ENCODE peak calls at places on chromosomes 1 and 21, in eight cellular contexts. S, Z, D, Y, K, M, I and H are unnamed samples.

GRCh38 chr1:246791303-246791918 is 67.2 kb downstream of the SCCPDH start:
- DNase-seq in S (no peak), Z (no peak), D (no peak), Y (no peak), K (no peak), M (no peak), I (no peak), H (no peak)

GRCh38 chr21:17925900-17926299 is 106.7 kb upstream of the C21orf91 start:
- DNase-seq in S (peak; percentile 26), Z (no peak), D (peak; percentile 35), Y (no peak), K (no peak), M (no peak), I (peak; percentile 19), H (no peak)

GRCh38 chr1:93680121-93681094 is 1.2 kb downstream of the BCAR3 start:
- DNase-seq in S (peak; percentile 82), Z (peak; percentile 76), D (no peak), Y (peak; percentile 43), K (peak; percentile 89), M (no peak), I (peak; percentile 72), H (peak; percentile 6)

GRCh38 chr1:234258071-234258470 is 115.2 kb upstream of the COA6 start:
- DNase-seq in S (no peak), Z (no peak), D (no peak), Y (no peak), K (no peak), M (no peak), I (no peak), H (no peak)

GRCh38 chr1:18479484-18479883 is 1.2 kb upstream of the KLHDC7A start:
- DNase-seq in S (peak; percentile 19), Z (no peak), D (no peak), Y (no peak), K (no peak), M (no peak), I (no peak), H (no peak)

GRCh38 chr1:198848206-198848605 is 209.4 kb downstream of the PTPRC start:
- DNase-seq in S (no peak), Z (no peak), D (no peak), Y (no peak), K (no peak), M (no peak), I (no peak), H (no peak)

GRCh38 chr1:27428316-27429028 is 36.0 kb downstream of the GPR3 start:
- DNase-seq in S (peak; percentile 80), Z (no peak), D (no peak), Y (no peak), K (no peak), M (no peak), I (no peak), H (no peak)

GRCh38 chr1:229296541-229296941 is 25.6 kb downstream of the RAB4A start:
- DNase-seq in S (no peak), Z (no peak), D (no peak), Y (no peak), K (no peak), M (no peak), I (no peak), H (no peak)

GRCh38 chr21:42732033-42732410 is 78.6 kb downstream of the PDE9A start:
- DNase-seq in S (no peak), Z (no peak), D (no peak), Y (no peak), K (no peak), M (no peak), I (no peak), H (no peak)

GRCh38 chr1:19028110-19028509 is 71.6 kb upstream of the IFFO2 start:
- DNase-seq in S (no peak), Z (no peak), D (peak; percentile 71), Y (no peak), K (peak; percentile 28), M (no peak), I (no peak), H (no peak)

GRCh38 chr21:42003051-42003461 is 7.1 kb downstream of the ZBTB21 start:
- DNase-seq in S (peak; percentile 62), Z (no peak), D (no peak), Y (no peak), K (no peak), M (no peak), I (no peak), H (no peak)

GRCh38 chr1:32005522-32005921 is 8.1 kb upstream of the KHDRBS1 start:
- DNase-seq in S (no peak), Z (no peak), D (no peak), Y (no peak), K (no peak), M (no peak), I (no peak), H (no peak)

GRCh38 chr21:40623550-40623949 is 223.4 kb downstream of the DSCAM start:
- DNase-seq in S (no peak), Z (no peak), D (peak; percentile 17), Y (no peak), K (no peak), M (no peak), I (no peak), H (no peak)

GRCh38 chr1:207672525-207673130 is 27.7 kb downstream of the CR1L start:
- DNase-seq in S (peak; percentile 79), Z (peak; percentile 45), D (peak; percentile 58), Y (no peak), K (peak; percentile 47), M (no peak), I (peak; percentile 24), H (no peak)

GRCh38 chr21:34882719-34883131 is 166.4 kb downstream of the RUNX1 start:
- DNase-seq in S (no peak), Z (no peak), D (no peak), Y (no peak), K (no peak), M (no peak), I (no peak), H (no peak)

GRCh38 chr21:43701936-43702784 is 16.8 kb upstream of the PDXK start:
- DNase-seq in S (no peak), Z (no peak), D (no peak), Y (no peak), K (no peak), M (no peak), I (no peak), H (no peak)